ENCODE peak calls at places on chromosomes 5 and 9, in six cellular contexts. P is H1, L is SK-N-SH, C is HCT116, D is K562, U is HepG2. V is an unnamed sample.
A peak's percentile ranks its signal among the peaks of the same experiment; 100 is the strongest.

GRCh38 chr9:17204611-17205165 is 69.8 kb downstream of the CNTLN start:
- DNase-seq in P (no peak), L (no peak), C (no peak), D (no peak), U (no peak), V (no peak)

GRCh38 chr5:159324097-159324760 is 6.1 kb downstream of the IL12B start:
- DNase-seq in P (no peak), L (no peak), C (no peak), D (no peak), U (no peak), V (no peak)

GRCh38 chr9:76949865-76950264 is 44.0 kb upstream of the PRUNE2 start:
- DNase-seq in P (no peak), L (no peak), C (no peak), D (no peak), U (no peak), V (no peak)

GRCh38 chr5:149221326-149221725 is 50.3 kb upstream of the AFAP1L1 start:
- DNase-seq in P (no peak), L (no peak), C (no peak), D (no peak), U (peak; percentile 18), V (no peak)

GRCh38 chr9:97863314-97863713 is 10.3 kb downstream of the FOXE1 start:
- DNase-seq in P (no peak), L (no peak), C (no peak), D (no peak), U (no peak), V (no peak)

GRCh38 chr5:95808686-95809413 is 13.7 kb downstream of the GLRX start:
- DNase-seq in P (no peak), L (no peak), C (no peak), D (no peak), U (no peak), V (no peak)

GRCh38 chr5:138610468-138611294 is 35.5 kb upstream of the HSPA9 start:
- DNase-seq in P (no peak), L (peak; percentile 64), C (no peak), D (no peak), U (no peak), V (no peak)

GRCh38 chr9:85182381-85182780 is 512.9 kb downstream of the NTRK2 start:
- DNase-seq in P (no peak), L (no peak), C (no peak), D (no peak), U (no peak), V (no peak)

GRCh38 chr5:61352612-61353156 is 20.6 kb downstream of the ZSWIM6 start:
- DNase-seq in P (no peak), L (no peak), C (no peak), D (no peak), U (no peak), V (no peak)

GRCh38 chr9:75907863-75908262 is 17.4 kb downstream of the PCSK5 start:
- DNase-seq in P (no peak), L (no peak), C (no peak), D (no peak), U (no peak), V (no peak)

GRCh38 chr5:59799668-59800374 is 93.7 kb downstream of the PDE4D start:
- DNase-seq in P (no peak), L (peak; percentile 37), C (peak; percentile 37), D (peak; percentile 22), U (peak; percentile 7), V (peak; percentile 80)

GRCh38 chr5:172303090-172303995 is 19.8 kb upstream of the UBTD2 start:
- DNase-seq in P (no peak), L (no peak), C (peak; percentile 60), D (no peak), U (peak; percentile 16), V (no peak)

GRCh38 chr9:19720374-19720773 is 68.5 kb downstream of the SLC24A2 start:
- DNase-seq in P (no peak), L (no peak), C (no peak), D (no peak), U (peak; percentile 26), V (peak; percentile 62)

GRCh38 chr5:149869266-149869875 is 75.2 kb downstream of the PDE6A start:
- DNase-seq in P (no peak), L (no peak), C (no peak), D (no peak), U (no peak), V (no peak)

GRCh38 chr5:31854181-31854624 is 215.3 kb downstream of the PDZD2 start:
- DNase-seq in P (peak; percentile 38), L (no peak), C (no peak), D (no peak), U (no peak), V (no peak)

GRCh38 chr9:130662099-130662926 is 2.1 kb upstream of the PRDM12 start:
- DNase-seq in P (no peak), L (peak; percentile 51), C (no peak), D (no peak), U (no peak), V (no peak)

GRCh38 chr5:96745844-96746531 is 61.8 kb downstream of the ERAP1 start:
- DNase-seq in P (no peak), L (no peak), C (no peak), D (no peak), U (no peak), V (no peak)

GRCh38 chr5:40627708-40628107 is 52.0 kb upstream of the PTGER4 start:
- DNase-seq in P (no peak), L (no peak), C (no peak), D (no peak), U (no peak), V (no peak)

GRCh38 chr5:83683836-83684235 is 36.8 kb downstream of the HAPLN1 start:
- DNase-seq in P (no peak), L (no peak), C (no peak), D (no peak), U (no peak), V (no peak)

GRCh38 chr5:78755822-78756429 is 107.4 kb upstream of the LHFPL2 start:
- DNase-seq in P (no peak), L (no peak), C (no peak), D (no peak), U (no peak), V (peak; percentile 56)

GRCh38 chr5:78754655-78755054 is 106.1 kb upstream of the LHFPL2 start:
- DNase-seq in P (no peak), L (no peak), C (no peak), D (no peak), U (no peak), V (no peak)

GRCh38 chr5:78758169-78758839 is 109.7 kb upstream of the LHFPL2 start:
- DNase-seq in P (no peak), L (no peak), C (no peak), D (peak; percentile 29), U (peak; percentile 91), V (no peak)

GRCh38 chr5:78756853-78757252 is 108.3 kb upstream of the LHFPL2 start:
- DNase-seq in P (no peak), L (no peak), C (no peak), D (no peak), U (no peak), V (no peak)

GRCh38 chr5:78757269-78758053 is 108.9 kb upstream of the LHFPL2 start:
- DNase-seq in P (no peak), L (no peak), C (no peak), D (no peak), U (peak; percentile 46), V (no peak)
- TF ChIP-seq JUND in P (no peak), L (no peak), C (no peak), D (peak; percentile 71), U (peak; percentile 65), V (no peak)

DNA sequence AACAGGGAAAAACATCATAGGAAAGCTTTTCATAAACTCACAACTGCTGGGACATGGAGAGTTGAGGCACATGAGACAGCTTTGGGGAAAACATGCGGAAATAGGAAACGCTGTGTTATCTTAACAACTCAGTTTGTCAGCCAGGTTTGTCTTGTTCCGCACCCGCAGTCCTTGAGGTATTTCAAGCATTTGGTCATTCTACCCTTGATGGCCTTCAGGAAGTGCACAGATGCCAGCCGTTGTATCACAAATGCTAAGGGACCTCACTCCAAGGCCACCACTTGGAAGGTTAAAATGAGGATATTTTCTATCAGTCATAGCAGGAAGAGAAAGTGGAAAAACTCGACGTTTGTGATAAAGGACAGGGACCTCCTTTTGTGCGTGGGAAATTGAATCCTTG is 83.8 kb downstream of the TRIO start:
- DNase-seq in P (no peak), L (no peak), C (no peak), D (no peak), U (no peak), V (no peak)
- TF ChIP-seq JUND in P (no peak), L (no peak), C (no peak), D (no peak), U (no peak), V (no peak)

DNA sequence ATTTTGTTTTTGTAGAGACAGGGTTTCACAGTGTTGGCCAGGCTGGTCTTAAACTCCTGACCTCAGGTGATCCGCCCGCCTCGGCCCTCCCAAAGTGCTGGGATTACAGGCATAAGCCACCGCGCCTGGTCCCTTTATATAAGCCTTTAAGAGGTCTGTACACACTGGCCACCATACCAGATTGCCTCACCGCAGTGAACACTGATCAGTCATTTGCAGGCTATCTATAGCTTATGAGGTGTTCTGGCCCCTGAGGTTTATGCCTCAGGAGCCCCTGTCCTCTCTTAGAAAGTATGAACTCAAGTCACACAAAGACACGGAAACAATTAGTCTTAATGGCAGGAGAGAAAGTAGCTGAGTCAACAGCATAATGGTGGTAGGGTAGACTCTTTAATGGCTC is 14.6 kb downstream of the HINT1 start:
- DNase-seq in P (no peak), L (no peak), C (no peak), D (no peak), U (no peak), V (no peak)
- TF ChIP-seq JUND in P (no peak), L (no peak), C (no peak), D (no peak), U (no peak), V (no peak)

DNA sequence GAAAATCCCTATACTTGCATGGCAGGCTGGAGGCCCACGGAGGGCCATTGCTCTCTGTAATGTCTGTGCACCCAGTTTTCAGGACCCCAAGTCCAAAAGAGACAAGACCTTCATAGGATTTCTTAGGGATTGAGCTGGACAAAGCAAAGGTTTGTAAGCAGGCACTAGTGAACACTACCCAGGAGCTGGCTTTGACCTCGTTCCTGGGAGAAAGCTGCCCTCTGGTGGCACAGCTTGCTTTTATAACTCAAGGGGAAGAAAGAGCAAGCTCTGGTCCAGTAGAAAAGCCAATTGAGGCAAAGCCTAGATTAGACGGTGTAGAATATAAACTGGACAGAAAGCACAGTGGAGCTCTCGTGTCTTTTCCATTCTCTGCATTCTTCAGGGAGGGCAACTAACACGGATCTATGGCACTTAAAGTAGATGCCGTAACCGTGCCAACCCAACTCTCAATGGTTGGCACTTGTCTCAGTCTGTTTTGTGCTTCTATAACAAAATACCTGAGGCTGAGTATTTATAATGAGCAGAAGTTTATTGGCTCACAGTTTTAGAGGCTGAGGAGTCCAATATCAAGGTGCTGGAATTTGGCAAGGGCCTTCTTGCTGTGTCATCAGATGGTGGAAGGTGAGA is 7.9 kb downstream of the GABRP start:
- DNase-seq in P (no peak), L (peak; percentile 76), C (peak; percentile 49), D (peak; percentile 24), U (peak; percentile 27), V (peak; percentile 81)
- TF ChIP-seq JUND in P (no peak), L (no peak), C (no peak), D (no peak), U (no peak), V (no peak)

GRCh38 chr9:116279230-116279629 is 125.6 kb downstream of the PAPPA start:
- DNase-seq in P (peak; percentile 89), L (no peak), C (no peak), D (no peak), U (no peak), V (no peak)
- TF ChIP-seq JUND in P (peak; percentile 46), L (no peak), C (no peak), D (no peak), U (no peak), V (no peak)